ENCODE peak calls at places on chromosomes 4 and X, in nine cellular contexts. One of them, this sample, is unnamed. For H3K4me1, the result is how much of the 10 kb centered on the place peaks cover.

GRCh38 chr4:108738307-108738706 is 24.5 kb downstream of the ETNPPL start:
- DNase-seq in left ventricle myocardium inferior: no peak
- DNase-seq in CD8-positive, alpha-beta memory T cell: no peak
- DNase-seq in CD4-positive, alpha-beta memory T cell: no peak
- DNase-seq in left lung: no peak
- DNase-seq in OCI-LY7: no peak
- DNase-seq in IMR-90: peak
- DNase-seq in aorta: no peak
- DNase-seq in stomach: no peak
- DNase-seq in this sample: no peak

GRCh38 chrX:41556958-41557357 is 109.8 kb downstream of the NYX start:
- DNase-seq in left ventricle myocardium inferior: no peak
- DNase-seq in CD8-positive, alpha-beta memory T cell: peak
- DNase-seq in CD4-positive, alpha-beta memory T cell: peak
- DNase-seq in left lung: no peak
- DNase-seq in OCI-LY7: peak
- DNase-seq in IMR-90: no peak
- DNase-seq in aorta: no peak
- DNase-seq in stomach: no peak
- DNase-seq in this sample: no peak

GRCh38 chr4:56026596-56026995 is 77.9 kb downstream of the CEP135 start:
- DNase-seq in left ventricle myocardium inferior: no peak
- DNase-seq in CD8-positive, alpha-beta memory T cell: no peak
- DNase-seq in CD4-positive, alpha-beta memory T cell: no peak
- DNase-seq in left lung: no peak
- DNase-seq in OCI-LY7: no peak
- DNase-seq in IMR-90: peak
- DNase-seq in aorta: no peak
- DNase-seq in stomach: no peak
- DNase-seq in this sample: no peak

GRCh38 chr4:148852092-148852699 is 410.0 kb upstream of the NR3C2 start:
- DNase-seq in left ventricle myocardium inferior: no peak
- DNase-seq in CD8-positive, alpha-beta memory T cell: no peak
- DNase-seq in CD4-positive, alpha-beta memory T cell: no peak
- DNase-seq in left lung: no peak
- DNase-seq in OCI-LY7: no peak
- DNase-seq in IMR-90: no peak
- DNase-seq in aorta: no peak
- DNase-seq in stomach: no peak
- DNase-seq in this sample: no peak

GRCh38 chrX:154748712-154749339 is 2.1 kb downstream of the GAB3 start:
- DNase-seq in left ventricle myocardium inferior: no peak
- DNase-seq in CD8-positive, alpha-beta memory T cell: peak
- DNase-seq in CD4-positive, alpha-beta memory T cell: peak
- DNase-seq in left lung: no peak
- DNase-seq in OCI-LY7: peak
- DNase-seq in IMR-90: peak
- DNase-seq in aorta: no peak
- DNase-seq in stomach: no peak
- DNase-seq in this sample: peak

GRCh38 chr4:95061220-95061619 is 303.5 kb downstream of the BMPR1B start:
- DNase-seq in left ventricle myocardium inferior: no peak
- DNase-seq in CD8-positive, alpha-beta memory T cell: no peak
- DNase-seq in CD4-positive, alpha-beta memory T cell: no peak
- DNase-seq in left lung: no peak
- DNase-seq in OCI-LY7: no peak
- DNase-seq in IMR-90: peak
- DNase-seq in aorta: no peak
- DNase-seq in stomach: no peak
- DNase-seq in this sample: no peak

GRCh38 chr4:82785248-82786003 is 13.2 kb downstream of the SCD5 start:
- DNase-seq in left ventricle myocardium inferior: no peak
- DNase-seq in CD8-positive, alpha-beta memory T cell: no peak
- DNase-seq in CD4-positive, alpha-beta memory T cell: no peak
- DNase-seq in left lung: no peak
- DNase-seq in OCI-LY7: no peak
- DNase-seq in IMR-90: peak
- DNase-seq in aorta: no peak
- DNase-seq in stomach: no peak
- DNase-seq in this sample: no peak

GRCh38 chrX:86830685-86831084 is 682.4 kb downstream of the DACH2 start:
- DNase-seq in left ventricle myocardium inferior: no peak
- DNase-seq in CD8-positive, alpha-beta memory T cell: no peak
- DNase-seq in CD4-positive, alpha-beta memory T cell: no peak
- DNase-seq in left lung: no peak
- DNase-seq in OCI-LY7: no peak
- DNase-seq in IMR-90: no peak
- DNase-seq in aorta: no peak
- DNase-seq in stomach: no peak
- DNase-seq in this sample: no peak

GRCh38 chr4:112147697-112148096 is 2.4 kb downstream of the FAM241A start:
- DNase-seq in left ventricle myocardium inferior: peak
- DNase-seq in CD8-positive, alpha-beta memory T cell: no peak
- DNase-seq in CD4-positive, alpha-beta memory T cell: no peak
- DNase-seq in left lung: no peak
- DNase-seq in OCI-LY7: no peak
- DNase-seq in IMR-90: no peak
- DNase-seq in aorta: no peak
- DNase-seq in stomach: no peak
- DNase-seq in this sample: no peak

GRCh38 chr4:99235955-99236354 is 16.9 kb upstream of the ADH6 start:
- DNase-seq in left ventricle myocardium inferior: no peak
- DNase-seq in CD8-positive, alpha-beta memory T cell: no peak
- DNase-seq in CD4-positive, alpha-beta memory T cell: no peak
- DNase-seq in left lung: no peak
- DNase-seq in OCI-LY7: no peak
- DNase-seq in IMR-90: no peak
- DNase-seq in aorta: no peak
- DNase-seq in stomach: no peak
- DNase-seq in this sample: no peak

GRCh38 chrX:64394059-64394873 is 986 bp downstream of the MTMR8 start:
- DNase-seq in left ventricle myocardium inferior: no peak
- DNase-seq in CD8-positive, alpha-beta memory T cell: no peak
- DNase-seq in CD4-positive, alpha-beta memory T cell: peak
- DNase-seq in left lung: no peak
- DNase-seq in OCI-LY7: no peak
- DNase-seq in IMR-90: no peak
- DNase-seq in aorta: no peak
- DNase-seq in stomach: no peak
- DNase-seq in this sample: no peak

GRCh38 chr4:122668241-122668640 is 47.4 kb upstream of the IL21 start:
- DNase-seq in left ventricle myocardium inferior: no peak
- DNase-seq in CD8-positive, alpha-beta memory T cell: no peak
- DNase-seq in CD4-positive, alpha-beta memory T cell: no peak
- DNase-seq in left lung: no peak
- DNase-seq in OCI-LY7: no peak
- DNase-seq in IMR-90: peak
- DNase-seq in aorta: no peak
- DNase-seq in stomach: no peak
- DNase-seq in this sample: no peak

GRCh38 chr4:122669911-122670738 is 49.3 kb upstream of the IL21 start:
- DNase-seq in left ventricle myocardium inferior: no peak
- DNase-seq in CD8-positive, alpha-beta memory T cell: no peak
- DNase-seq in CD4-positive, alpha-beta memory T cell: no peak
- DNase-seq in left lung: no peak
- DNase-seq in OCI-LY7: no peak
- DNase-seq in IMR-90: no peak
- DNase-seq in aorta: no peak
- DNase-seq in stomach: no peak
- DNase-seq in this sample: no peak

GRCh38 chr4:122674371-122674770 is 53.5 kb upstream of the IL21 start:
- DNase-seq in left ventricle myocardium inferior: no peak
- DNase-seq in CD8-positive, alpha-beta memory T cell: no peak
- DNase-seq in CD4-positive, alpha-beta memory T cell: no peak
- DNase-seq in left lung: no peak
- DNase-seq in OCI-LY7: no peak
- DNase-seq in IMR-90: no peak
- DNase-seq in aorta: no peak
- DNase-seq in stomach: no peak
- DNase-seq in this sample: no peak

GRCh38 chr4:122672091-122672490 is 51.2 kb upstream of the IL21 start:
- DNase-seq in left ventricle myocardium inferior: no peak
- DNase-seq in CD8-positive, alpha-beta memory T cell: no peak
- DNase-seq in CD4-positive, alpha-beta memory T cell: no peak
- DNase-seq in left lung: no peak
- DNase-seq in OCI-LY7: no peak
- DNase-seq in IMR-90: no peak
- DNase-seq in aorta: no peak
- DNase-seq in stomach: no peak
- DNase-seq in this sample: no peak

DNA sequence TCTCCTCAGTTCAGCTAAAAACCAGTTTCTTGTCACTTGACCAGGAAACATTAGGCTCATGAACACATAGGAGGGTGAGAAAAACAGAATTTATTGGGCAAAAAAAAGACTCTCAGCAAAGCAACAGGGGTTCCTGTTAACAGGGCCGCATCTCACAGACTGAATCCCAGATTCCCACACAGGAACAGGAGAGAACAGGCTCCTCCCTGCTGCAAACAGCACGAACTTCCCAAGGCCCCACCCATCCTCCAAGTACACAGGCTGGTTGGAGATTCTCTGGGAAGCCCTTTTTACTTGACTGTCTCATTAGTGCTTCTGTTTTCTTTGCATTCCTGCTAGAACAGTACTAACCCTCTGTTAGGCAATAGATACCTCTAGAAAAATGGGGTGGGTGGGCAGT is 52.4 kb upstream of the IL21 start:
- DNase-seq in left ventricle myocardium inferior: no peak
- DNase-seq in CD8-positive, alpha-beta memory T cell: no peak
- DNase-seq in CD4-positive, alpha-beta memory T cell: no peak
- DNase-seq in left lung: no peak
- DNase-seq in OCI-LY7: no peak
- DNase-seq in IMR-90: no peak
- DNase-seq in aorta: no peak
- DNase-seq in stomach: no peak
- DNase-seq in this sample: no peak
- H3K4me3 ChIP-seq in left ventricle myocardium inferior: no peak
- H3K4me3 ChIP-seq in CD8-positive, alpha-beta memory T cell: no peak
- H3K4me3 ChIP-seq in CD4-positive, alpha-beta memory T cell: no peak
- H3K4me3 ChIP-seq in left lung: no peak
- H3K4me3 ChIP-seq in OCI-LY7: no peak
- H3K4me3 ChIP-seq in IMR-90: no peak
- H3K4me3 ChIP-seq in aorta: no peak
- H3K4me3 ChIP-seq in stomach: no peak
- H3K4me3 ChIP-seq in this sample: no peak

GRCh38 chr4:76058302-76058701 is 16.2 kb upstream of the ART3 start:
- DNase-seq in left ventricle myocardium inferior: no peak
- DNase-seq in CD8-positive, alpha-beta memory T cell: no peak
- DNase-seq in CD4-positive, alpha-beta memory T cell: no peak
- DNase-seq in left lung: no peak
- DNase-seq in OCI-LY7: no peak
- DNase-seq in IMR-90: no peak
- DNase-seq in aorta: no peak
- DNase-seq in stomach: no peak
- DNase-seq in this sample: no peak

GRCh38 chr4:76055421-76055820 is 19.1 kb upstream of the ART3 start:
- DNase-seq in left ventricle myocardium inferior: no peak
- DNase-seq in CD8-positive, alpha-beta memory T cell: no peak
- DNase-seq in CD4-positive, alpha-beta memory T cell: no peak
- DNase-seq in left lung: no peak
- DNase-seq in OCI-LY7: no peak
- DNase-seq in IMR-90: no peak
- DNase-seq in aorta: no peak
- DNase-seq in stomach: no peak
- DNase-seq in this sample: no peak

GRCh38 chr4:76053730-76054129 is 17.9 kb upstream of the CXCL11 start:
- DNase-seq in left ventricle myocardium inferior: no peak
- DNase-seq in CD8-positive, alpha-beta memory T cell: no peak
- DNase-seq in CD4-positive, alpha-beta memory T cell: no peak
- DNase-seq in left lung: no peak
- DNase-seq in OCI-LY7: no peak
- DNase-seq in IMR-90: no peak
- DNase-seq in aorta: no peak
- DNase-seq in stomach: no peak
- DNase-seq in this sample: no peak

GRCh38 chr4:76058888-76059426 is 15.6 kb upstream of the ART3 start:
- DNase-seq in left ventricle myocardium inferior: no peak
- DNase-seq in CD8-positive, alpha-beta memory T cell: no peak
- DNase-seq in CD4-positive, alpha-beta memory T cell: no peak
- DNase-seq in left lung: no peak
- DNase-seq in OCI-LY7: no peak
- DNase-seq in IMR-90: no peak
- DNase-seq in aorta: no peak
- DNase-seq in stomach: no peak
- DNase-seq in this sample: no peak

GRCh38 chr4:76055005-76055404 is 19.1 kb upstream of the CXCL11 start:
- DNase-seq in left ventricle myocardium inferior: no peak
- DNase-seq in CD8-positive, alpha-beta memory T cell: no peak
- DNase-seq in CD4-positive, alpha-beta memory T cell: no peak
- DNase-seq in left lung: no peak
- DNase-seq in OCI-LY7: peak
- DNase-seq in IMR-90: no peak
- DNase-seq in aorta: no peak
- DNase-seq in stomach: no peak
- DNase-seq in this sample: no peak
- H3K4me1 ChIP-seq in left ventricle myocardium inferior: under half
- H3K4me1 ChIP-seq in CD8-positive, alpha-beta memory T cell: under half
- H3K4me1 ChIP-seq in CD4-positive, alpha-beta memory T cell: under half
- H3K4me1 ChIP-seq in left lung: under half
- H3K4me1 ChIP-seq in OCI-LY7: under half
- H3K4me1 ChIP-seq in IMR-90: under half
- H3K4me1 ChIP-seq in aorta: under half
- H3K4me1 ChIP-seq in stomach: under half
- H3K4me1 ChIP-seq in this sample: under half

GRCh38 chrX:73850124-73851013 is 287.4 kb downstream of the CHIC1 start:
- DNase-seq in left ventricle myocardium inferior: no peak
- DNase-seq in CD8-positive, alpha-beta memory T cell: peak
- DNase-seq in CD4-positive, alpha-beta memory T cell: no peak
- DNase-seq in left lung: peak
- DNase-seq in OCI-LY7: no peak
- DNase-seq in IMR-90: peak
- DNase-seq in aorta: no peak
- DNase-seq in stomach: peak
- DNase-seq in this sample: peak
- H3K4me3 ChIP-seq in left ventricle myocardium inferior: no peak
- H3K4me3 ChIP-seq in CD8-positive, alpha-beta memory T cell: no peak
- H3K4me3 ChIP-seq in CD4-positive, alpha-beta memory T cell: no peak
- H3K4me3 ChIP-seq in left lung: no peak
- H3K4me3 ChIP-seq in OCI-LY7: no peak
- H3K4me3 ChIP-seq in IMR-90: peak
- H3K4me3 ChIP-seq in aorta: no peak
- H3K4me3 ChIP-seq in stomach: no peak
- H3K4me3 ChIP-seq in this sample: no peak

DNA sequence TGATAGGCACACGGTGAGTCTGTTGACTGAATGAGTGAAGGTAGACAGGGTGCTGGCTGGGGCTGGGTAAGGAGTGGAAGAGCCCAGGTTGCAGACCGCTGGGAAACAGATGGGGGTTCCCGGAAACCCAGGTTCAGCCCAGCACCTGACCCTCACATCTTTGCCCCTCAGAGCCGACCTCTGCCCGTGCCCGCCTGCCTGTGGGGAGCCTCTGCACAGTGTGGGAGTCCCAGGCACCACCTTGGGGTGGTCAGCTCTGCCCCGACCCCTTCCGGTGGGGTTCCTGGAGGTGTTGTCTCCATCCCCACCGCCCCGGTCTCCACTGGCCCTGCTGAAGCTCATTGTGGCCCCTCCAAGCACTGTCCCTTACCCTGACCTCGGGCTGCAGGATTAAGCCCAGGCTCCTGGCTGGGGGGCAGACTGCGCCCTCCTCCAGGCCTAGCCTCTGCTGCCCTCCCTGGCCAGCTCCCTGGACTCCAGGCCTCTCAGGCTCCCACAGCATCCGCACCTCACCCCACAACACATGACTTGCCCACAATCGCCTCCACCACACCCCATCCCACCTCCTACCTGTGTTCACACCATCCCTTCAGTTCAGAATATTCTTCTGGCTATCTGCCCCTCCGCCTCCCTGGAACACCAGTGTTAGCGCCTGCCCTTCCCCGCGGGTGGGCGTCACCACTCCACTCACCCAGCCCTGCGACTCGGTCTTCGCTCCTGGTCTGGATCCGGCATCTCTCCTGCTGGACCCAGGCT is 21.4 kb downstream of the HMX1 start:
- DNase-seq in left ventricle myocardium inferior: peak
- DNase-seq in CD8-positive, alpha-beta memory T cell: no peak
- DNase-seq in CD4-positive, alpha-beta memory T cell: no peak
- DNase-seq in left lung: no peak
- DNase-seq in OCI-LY7: no peak
- DNase-seq in IMR-90: no peak
- DNase-seq in aorta: no peak
- DNase-seq in stomach: no peak
- DNase-seq in this sample: no peak
- H3K4me1 ChIP-seq in left ventricle myocardium inferior: under half
- H3K4me1 ChIP-seq in CD8-positive, alpha-beta memory T cell: under half
- H3K4me1 ChIP-seq in CD4-positive, alpha-beta memory T cell: under half
- H3K4me1 ChIP-seq in left lung: under half
- H3K4me1 ChIP-seq in OCI-LY7: under half
- H3K4me1 ChIP-seq in IMR-90: under half
- H3K4me1 ChIP-seq in aorta: under half
- H3K4me1 ChIP-seq in stomach: under half
- H3K4me1 ChIP-seq in this sample: under half

This sample was measured in testis.